ENCODE peak calls at places on chromosomes 16 and 17, in seven cellular contexts. One of them, this sample, is unnamed.
A peak's percentile ranks its signal among the peaks of the same experiment; 100 is the strongest.

GRCh38 chr16:25691519-25692091 is at the start of gene HS3ST4:
- DNase-seq in non-pigmented ciliary epithelial cell: no peak
- DNase-seq in SK-MEL-5: no peak
- DNase-seq in NCI-H1105: peak; percentile 40
- DNase-seq in iPS-NIHi11: peak; percentile 91
- DNase-seq in foreskin fibroblast: no peak
- DNase-seq in NCI-H526: peak; percentile 82
- DNase-seq in this sample: peak; percentile 69

GRCh38 chr16:48098472-48098871 is 57.3 kb downstream of the ABCC12 start:
- DNase-seq in non-pigmented ciliary epithelial cell: no peak
- DNase-seq in SK-MEL-5: no peak
- DNase-seq in NCI-H1105: no peak
- DNase-seq in iPS-NIHi11: no peak
- DNase-seq in foreskin fibroblast: no peak
- DNase-seq in NCI-H526: no peak
- DNase-seq in this sample: no peak

GRCh38 chr16:86297391-86297790 is 212.9 kb upstream of the FOXF1 start:
- DNase-seq in non-pigmented ciliary epithelial cell: no peak
- DNase-seq in SK-MEL-5: no peak
- DNase-seq in NCI-H1105: no peak
- DNase-seq in iPS-NIHi11: no peak
- DNase-seq in foreskin fibroblast: no peak
- DNase-seq in NCI-H526: no peak
- DNase-seq in this sample: no peak

GRCh38 chr17:66661411-66661843 is 173.5 kb upstream of the CACNG5 start:
- DNase-seq in non-pigmented ciliary epithelial cell: no peak
- DNase-seq in SK-MEL-5: no peak
- DNase-seq in NCI-H1105: no peak
- DNase-seq in iPS-NIHi11: no peak
- DNase-seq in foreskin fibroblast: no peak
- DNase-seq in NCI-H526: no peak
- DNase-seq in this sample: no peak

GRCh38 chr16:31081428-31082351 is 7.1 kb downstream of the PRSS53 start:
- DNase-seq in non-pigmented ciliary epithelial cell: no peak
- DNase-seq in SK-MEL-5: no peak
- DNase-seq in NCI-H1105: no peak
- DNase-seq in iPS-NIHi11: no peak
- DNase-seq in foreskin fibroblast: no peak
- DNase-seq in NCI-H526: no peak
- DNase-seq in this sample: no peak

GRCh38 chr17:29959658-29960337 is 18.4 kb downstream of the EFCAB5 start:
- DNase-seq in non-pigmented ciliary epithelial cell: no peak
- DNase-seq in SK-MEL-5: no peak
- DNase-seq in NCI-H1105: no peak
- DNase-seq in iPS-NIHi11: no peak
- DNase-seq in foreskin fibroblast: no peak
- DNase-seq in NCI-H526: no peak
- DNase-seq in this sample: no peak

GRCh38 chr16:74448990-74449389 is 27.7 kb upstream of the CLEC18B start:
- DNase-seq in non-pigmented ciliary epithelial cell: peak; percentile 60
- DNase-seq in SK-MEL-5: no peak
- DNase-seq in NCI-H1105: no peak
- DNase-seq in iPS-NIHi11: no peak
- DNase-seq in foreskin fibroblast: peak; percentile 95
- DNase-seq in NCI-H526: no peak
- DNase-seq in this sample: no peak

GRCh38 chr16:53925011-53925410 is 221.1 kb downstream of the FTO start:
- DNase-seq in non-pigmented ciliary epithelial cell: no peak
- DNase-seq in SK-MEL-5: no peak
- DNase-seq in NCI-H1105: no peak
- DNase-seq in iPS-NIHi11: no peak
- DNase-seq in foreskin fibroblast: no peak
- DNase-seq in NCI-H526: no peak
- DNase-seq in this sample: no peak

GRCh38 chr17:80997471-80998387 is 6.1 kb downstream of the CHMP6 start:
- DNase-seq in non-pigmented ciliary epithelial cell: no peak
- DNase-seq in SK-MEL-5: no peak
- DNase-seq in NCI-H1105: no peak
- DNase-seq in iPS-NIHi11: no peak
- DNase-seq in foreskin fibroblast: no peak
- DNase-seq in NCI-H526: no peak
- DNase-seq in this sample: no peak

GRCh38 chr17:67629963-67630320 is 87.8 kb upstream of the NOL11 start:
- DNase-seq in non-pigmented ciliary epithelial cell: peak; percentile 15
- DNase-seq in SK-MEL-5: peak; percentile 83
- DNase-seq in NCI-H1105: no peak
- DNase-seq in iPS-NIHi11: peak; percentile 39
- DNase-seq in foreskin fibroblast: peak; percentile 73
- DNase-seq in NCI-H526: peak; percentile 61
- DNase-seq in this sample: peak; percentile 64

GRCh38 chr17:74212262-74212912 is 984 bp upstream of the TTYH2 start:
- DNase-seq in non-pigmented ciliary epithelial cell: no peak
- DNase-seq in SK-MEL-5: peak; percentile 39
- DNase-seq in NCI-H1105: no peak
- DNase-seq in iPS-NIHi11: no peak
- DNase-seq in foreskin fibroblast: no peak
- DNase-seq in NCI-H526: no peak
- DNase-seq in this sample: peak; percentile 62

GRCh38 chr17:50521517-50521916 is 11.0 kb upstream of the EPN3 start:
- DNase-seq in non-pigmented ciliary epithelial cell: no peak
- DNase-seq in SK-MEL-5: no peak
- DNase-seq in NCI-H1105: no peak
- DNase-seq in iPS-NIHi11: no peak
- DNase-seq in foreskin fibroblast: no peak
- DNase-seq in NCI-H526: no peak
- DNase-seq in this sample: no peak

GRCh38 chr17:42251115-42251514 is 25.1 kb downstream of the STAT5B start:
- DNase-seq in non-pigmented ciliary epithelial cell: no peak
- DNase-seq in SK-MEL-5: peak; percentile 53
- DNase-seq in NCI-H1105: no peak
- DNase-seq in iPS-NIHi11: peak; percentile 24
- DNase-seq in foreskin fibroblast: no peak
- DNase-seq in NCI-H526: no peak
- DNase-seq in this sample: peak; percentile 46

GRCh38 chr17:40415390-40415789 is 2.3 kb downstream of the TOP2A start:
- DNase-seq in non-pigmented ciliary epithelial cell: peak; percentile 11
- DNase-seq in SK-MEL-5: peak; percentile 59
- DNase-seq in NCI-H1105: peak; percentile 1
- DNase-seq in iPS-NIHi11: peak; percentile 37
- DNase-seq in foreskin fibroblast: peak; percentile 31
- DNase-seq in NCI-H526: peak; percentile 49
- DNase-seq in this sample: peak; percentile 64

GRCh38 chr17:71679832-71680231 is 441.0 kb upstream of the SOX9 start:
- DNase-seq in non-pigmented ciliary epithelial cell: no peak
- DNase-seq in SK-MEL-5: no peak
- DNase-seq in NCI-H1105: no peak
- DNase-seq in iPS-NIHi11: no peak
- DNase-seq in foreskin fibroblast: no peak
- DNase-seq in NCI-H526: no peak
- DNase-seq in this sample: no peak

GRCh38 chr17:4721203-4722135 is 9.8 kb upstream of the MED11 start:
- DNase-seq in non-pigmented ciliary epithelial cell: no peak
- DNase-seq in SK-MEL-5: no peak
- DNase-seq in NCI-H1105: no peak
- DNase-seq in iPS-NIHi11: no peak
- DNase-seq in foreskin fibroblast: no peak
- DNase-seq in NCI-H526: no peak
- DNase-seq in this sample: no peak

GRCh38 chr16:13510425-13511151 is 409.4 kb upstream of the ERCC4 start:
- DNase-seq in non-pigmented ciliary epithelial cell: no peak
- DNase-seq in SK-MEL-5: no peak
- DNase-seq in NCI-H1105: no peak
- DNase-seq in iPS-NIHi11: peak; percentile 23
- DNase-seq in foreskin fibroblast: no peak
- DNase-seq in NCI-H526: peak; percentile 45
- DNase-seq in this sample: peak; percentile 68

GRCh38 chr17:83057793-83058477 is 21.5 kb upstream of the METRNL start:
- DNase-seq in non-pigmented ciliary epithelial cell: no peak
- DNase-seq in SK-MEL-5: no peak
- DNase-seq in NCI-H1105: no peak
- DNase-seq in iPS-NIHi11: no peak
- DNase-seq in foreskin fibroblast: no peak
- DNase-seq in NCI-H526: no peak
- DNase-seq in this sample: no peak

GRCh38 chr17:42016411-42016831 is 818 bp downstream of the DNAJC7 start:
- DNase-seq in non-pigmented ciliary epithelial cell: no peak
- DNase-seq in SK-MEL-5: peak; percentile 21
- DNase-seq in NCI-H1105: no peak
- DNase-seq in iPS-NIHi11: no peak
- DNase-seq in foreskin fibroblast: no peak
- DNase-seq in NCI-H526: no peak
- DNase-seq in this sample: no peak

GRCh38 chr16:15608398-15609285 is 34.3 kb downstream of the MARF1 start:
- DNase-seq in non-pigmented ciliary epithelial cell: no peak
- DNase-seq in SK-MEL-5: no peak
- DNase-seq in NCI-H1105: no peak
- DNase-seq in iPS-NIHi11: no peak
- DNase-seq in foreskin fibroblast: no peak
- DNase-seq in NCI-H526: no peak
- DNase-seq in this sample: no peak

GRCh38 chr17:81387235-81388060 is 7.8 kb upstream of the BAHCC1 start:
- DNase-seq in non-pigmented ciliary epithelial cell: no peak
- DNase-seq in SK-MEL-5: peak; percentile 94
- DNase-seq in NCI-H1105: no peak
- DNase-seq in iPS-NIHi11: peak; percentile 69
- DNase-seq in foreskin fibroblast: peak; percentile 67
- DNase-seq in NCI-H526: peak; percentile 73
- DNase-seq in this sample: peak; percentile 60

GRCh38 chr16:81455006-81455405 is 10.4 kb downstream of the CMIP start:
- DNase-seq in non-pigmented ciliary epithelial cell: no peak
- DNase-seq in SK-MEL-5: no peak
- DNase-seq in NCI-H1105: no peak
- DNase-seq in iPS-NIHi11: no peak
- DNase-seq in foreskin fibroblast: no peak
- DNase-seq in NCI-H526: no peak
- DNase-seq in this sample: no peak

GRCh38 chr17:59914274-59914854 is 21.4 kb downstream of the RPS6KB1 start:
- DNase-seq in non-pigmented ciliary epithelial cell: no peak
- DNase-seq in SK-MEL-5: peak; percentile 78
- DNase-seq in NCI-H1105: peak; percentile 7
- DNase-seq in iPS-NIHi11: peak; percentile 66
- DNase-seq in foreskin fibroblast: no peak
- DNase-seq in NCI-H526: peak; percentile 51
- DNase-seq in this sample: peak; percentile 61

GRCh38 chr16:69930117-69930776 is 20.9 kb upstream of the CLEC18A start:
- DNase-seq in non-pigmented ciliary epithelial cell: no peak
- DNase-seq in SK-MEL-5: peak; percentile 75
- DNase-seq in NCI-H1105: peak; percentile 3
- DNase-seq in iPS-NIHi11: peak; percentile 89
- DNase-seq in foreskin fibroblast: peak; percentile 39
- DNase-seq in NCI-H526: peak; percentile 63
- DNase-seq in this sample: peak; percentile 90

GRCh38 chr17:67020293-67020766 is 24.0 kb upstream of the CACNG1 start:
- DNase-seq in non-pigmented ciliary epithelial cell: no peak
- DNase-seq in SK-MEL-5: no peak
- DNase-seq in NCI-H1105: no peak
- DNase-seq in iPS-NIHi11: no peak
- DNase-seq in foreskin fibroblast: no peak
- DNase-seq in NCI-H526: no peak
- DNase-seq in this sample: no peak

GRCh38 chr17:2935622-2936021 is 127.8 kb downstream of the OR1D5 start:
- DNase-seq in non-pigmented ciliary epithelial cell: no peak
- DNase-seq in SK-MEL-5: no peak
- DNase-seq in NCI-H1105: no peak
- DNase-seq in iPS-NIHi11: no peak
- DNase-seq in foreskin fibroblast: no peak
- DNase-seq in NCI-H526: no peak
- DNase-seq in this sample: no peak

GRCh38 chr17:42677921-42678781 is 1.4 kb upstream of the PLEKHH3 start:
- DNase-seq in non-pigmented ciliary epithelial cell: no peak
- DNase-seq in SK-MEL-5: peak; percentile 82
- DNase-seq in NCI-H1105: peak; percentile 71
- DNase-seq in iPS-NIHi11: peak; percentile 83
- DNase-seq in foreskin fibroblast: peak; percentile 89
- DNase-seq in NCI-H526: peak; percentile 91
- DNase-seq in this sample: peak; percentile 96

GRCh38 chr17:73829676-73830280 is 185.5 kb upstream of the SDK2 start:
- DNase-seq in non-pigmented ciliary epithelial cell: no peak
- DNase-seq in SK-MEL-5: no peak
- DNase-seq in NCI-H1105: no peak
- DNase-seq in iPS-NIHi11: no peak
- DNase-seq in foreskin fibroblast: no peak
- DNase-seq in NCI-H526: no peak
- DNase-seq in this sample: no peak

GRCh38 chr16:2236362-2237075 is at the start of gene DNASE1L2:
- DNase-seq in non-pigmented ciliary epithelial cell: no peak
- DNase-seq in SK-MEL-5: no peak
- DNase-seq in NCI-H1105: no peak
- DNase-seq in iPS-NIHi11: peak; percentile 79
- DNase-seq in foreskin fibroblast: no peak
- DNase-seq in NCI-H526: peak; percentile 44
- DNase-seq in this sample: peak; percentile 68

GRCh38 chr17:39576187-39576586 is 31.5 kb downstream of the NEUROD2 start:
- DNase-seq in non-pigmented ciliary epithelial cell: no peak
- DNase-seq in SK-MEL-5: peak; percentile 60
- DNase-seq in NCI-H1105: no peak
- DNase-seq in iPS-NIHi11: peak; percentile 65
- DNase-seq in foreskin fibroblast: peak; percentile 14
- DNase-seq in NCI-H526: peak; percentile 69
- DNase-seq in this sample: peak; percentile 83

GRCh38 chr17:45386180-45386579 is 46.5 kb downstream of the ARHGAP27 start:
- DNase-seq in non-pigmented ciliary epithelial cell: no peak
- DNase-seq in SK-MEL-5: no peak
- DNase-seq in NCI-H1105: no peak
- DNase-seq in iPS-NIHi11: no peak
- DNase-seq in foreskin fibroblast: no peak
- DNase-seq in NCI-H526: no peak
- DNase-seq in this sample: no peak

GRCh38 chr17:76008208-76008607 is 7.6 kb downstream of the CDK3 start:
- DNase-seq in non-pigmented ciliary epithelial cell: no peak
- DNase-seq in SK-MEL-5: no peak
- DNase-seq in NCI-H1105: no peak
- DNase-seq in iPS-NIHi11: no peak
- DNase-seq in foreskin fibroblast: no peak
- DNase-seq in NCI-H526: no peak
- DNase-seq in this sample: no peak

GRCh38 chr16:27284865-27285675 is 16.5 kb upstream of the NSMCE1 start:
- DNase-seq in non-pigmented ciliary epithelial cell: no peak
- DNase-seq in SK-MEL-5: peak; percentile 54
- DNase-seq in NCI-H1105: no peak
- DNase-seq in iPS-NIHi11: no peak
- DNase-seq in foreskin fibroblast: no peak
- DNase-seq in NCI-H526: no peak
- DNase-seq in this sample: no peak